ENCODE peak calls at places on chromosomes 4 and X, in nine cellular contexts. L is K562, Y is spleen, I is stomach, Q is HL-60, H is suprapubic skin, C is transverse colon, N is upper lobe of left lung, O is breast epithelium. K is an unnamed sample.

GRCh38 chr4:128854433-128854832 is 44.9 kb downstream of the JADE1 start:
- DNase-seq in L (no peak), Y (no peak), I (no peak), Q (peak), H (no peak), C (no peak), N (no peak), O (no peak), K (no peak)

GRCh38 chr4:83328486-83328885 is 6.2 kb downstream of the HPSE start:
- DNase-seq in L (peak), Y (no peak), I (no peak), Q (peak), H (no peak), C (no peak), N (no peak), O (no peak), K (no peak)

GRCh38 chr4:145069361-145069760 is 28.6 kb downstream of the ANAPC10 start:
- DNase-seq in L (no peak), Y (no peak), I (no peak), Q (no peak), H (no peak), C (no peak), N (no peak), O (no peak), K (no peak)

GRCh38 chr4:61773655-61774245 is 573.6 kb downstream of the ADGRL3 start:
- DNase-seq in L (no peak), Y (no peak), I (no peak), Q (no peak), H (no peak), C (no peak), N (no peak), O (no peak), K (no peak)

GRCh38 chr4:143351149-143351691 is 14.5 kb downstream of the GAB1 start:
- DNase-seq in L (no peak), Y (no peak), I (no peak), Q (no peak), H (no peak), C (no peak), N (peak), O (no peak), K (no peak)

GRCh38 chr4:177293208-177294018 is 16.3 kb upstream of the NEIL3 start:
- DNase-seq in L (no peak), Y (no peak), I (no peak), Q (no peak), H (no peak), C (no peak), N (no peak), O (no peak), K (no peak)

GRCh38 chrX:9438950-9439494 is 25.8 kb upstream of the TBL1X start:
- DNase-seq in L (no peak), Y (no peak), I (no peak), Q (no peak), H (no peak), C (no peak), N (no peak), O (no peak), K (no peak)

GRCh38 chrX:45715787-45716186 is 515.1 kb upstream of the DIPK2B start:
- DNase-seq in L (no peak), Y (no peak), I (no peak), Q (no peak), H (no peak), C (no peak), N (no peak), O (no peak), K (no peak)

GRCh38 chr4:7462509-7462971 is 27.8 kb upstream of the PSAPL1 start:
- DNase-seq in L (no peak), Y (no peak), I (peak), Q (no peak), H (no peak), C (no peak), N (no peak), O (no peak), K (no peak)

GRCh38 chrX:19028560-19028959 is 44.6 kb upstream of the PHKA2 start:
- DNase-seq in L (no peak), Y (no peak), I (no peak), Q (no peak), H (no peak), C (no peak), N (no peak), O (no peak), K (no peak)

GRCh38 chr4:40552536-40552935 is 77.1 kb downstream of the RBM47 start:
- DNase-seq in L (no peak), Y (no peak), I (no peak), Q (no peak), H (no peak), C (no peak), N (no peak), O (peak), K (no peak)

GRCh38 chr4:147833254-147833653 is 101.4 kb downstream of the ARHGAP10 start:
- DNase-seq in L (no peak), Y (no peak), I (no peak), Q (no peak), H (no peak), C (no peak), N (no peak), O (no peak), K (no peak)

GRCh38 chr4:7523526-7523925 is 88.8 kb upstream of the PSAPL1 start:
- DNase-seq in L (no peak), Y (no peak), I (no peak), Q (no peak), H (no peak), C (no peak), N (peak), O (no peak), K (no peak)

GRCh38 chr4:8694226-8694625 is 101.7 kb downstream of the CPZ start:
- DNase-seq in L (no peak), Y (peak), I (peak), Q (no peak), H (peak), C (peak), N (no peak), O (no peak), K (no peak)

GRCh38 chr4:53781614-53782467 is 190.6 kb upstream of the LNX1 start:
- DNase-seq in L (no peak), Y (no peak), I (no peak), Q (no peak), H (no peak), C (no peak), N (no peak), O (no peak), K (no peak)

GRCh38 chrX:85499400-85499799 is 119.9 kb upstream of the POF1B start:
- DNase-seq in L (no peak), Y (no peak), I (no peak), Q (no peak), H (no peak), C (no peak), N (no peak), O (no peak), K (no peak)

GRCh38 chrX:133437356-133437755 is 22.1 kb upstream of the GPC4 start:
- DNase-seq in L (no peak), Y (no peak), I (no peak), Q (no peak), H (no peak), C (no peak), N (no peak), O (no peak), K (no peak)

GRCh38 chrX:38220024-38220935 is at the start of gene SRPX:
- DNase-seq in L (peak), Y (peak), I (peak), Q (peak), H (peak), C (peak), N (peak), O (no peak), K (peak)

GRCh38 chrX:105706041-105706440 is 116.3 kb upstream of the NRK start:
- DNase-seq in L (no peak), Y (no peak), I (no peak), Q (no peak), H (no peak), C (no peak), N (no peak), O (no peak), K (no peak)

GRCh38 chr4:186068581-186069402 is at the start of gene TLR3:
- DNase-seq in L (no peak), Y (no peak), I (no peak), Q (no peak), H (no peak), C (no peak), N (no peak), O (no peak), K (no peak)

GRCh38 chr4:176443117-176443516 is 123.4 kb downstream of the SPCS3 start:
- DNase-seq in L (no peak), Y (no peak), I (no peak), Q (no peak), H (no peak), C (no peak), N (no peak), O (no peak), K (no peak)

GRCh38 chr4:74822603-74823002 is 28.3 kb upstream of the BTC start:
- DNase-seq in L (no peak), Y (no peak), I (no peak), Q (no peak), H (no peak), C (no peak), N (no peak), O (no peak), K (no peak)

GRCh38 chr4:78665216-78665615 is 110.9 kb upstream of the BMP2K start:
- DNase-seq in L (peak), Y (no peak), I (no peak), Q (no peak), H (no peak), C (no peak), N (no peak), O (no peak), K (no peak)

GRCh38 chr4:150746156-150746555 is 164.2 kb downstream of the MAB21L2 start:
- DNase-seq in L (no peak), Y (no peak), I (no peak), Q (no peak), H (no peak), C (no peak), N (no peak), O (no peak), K (no peak)

GRCh38 chrX:109374276-109374960 is 107.5 kb downstream of the GUCY2F start:
- DNase-seq in L (no peak), Y (no peak), I (no peak), Q (no peak), H (no peak), C (no peak), N (no peak), O (no peak), K (no peak)

GRCh38 chrX:1205681-1206611 is 6.5 kb downstream of the CRLF2 start:
- DNase-seq in L (peak), Y (peak), I (no peak), Q (no peak), H (no peak), C (peak), N (no peak), O (no peak), K (peak)

GRCh38 chr4:107156443-107156842 is 120.3 kb upstream of the DKK2 start:
- DNase-seq in L (no peak), Y (no peak), I (no peak), Q (no peak), H (no peak), C (no peak), N (no peak), O (no peak), K (no peak)

GRCh38 chr4:125116431-125116830 is 198.3 kb upstream of the FAT4 start:
- DNase-seq in L (no peak), Y (no peak), I (no peak), Q (no peak), H (no peak), C (no peak), N (no peak), O (no peak), K (no peak)

GRCh38 chr4:103424853-103425252 is 226.7 kb upstream of the CENPE start:
- DNase-seq in L (no peak), Y (no peak), I (peak), Q (no peak), H (no peak), C (no peak), N (no peak), O (no peak), K (no peak)

GRCh38 chrX:74526786-74527185 is 87.6 kb downstream of the RLIM start:
- DNase-seq in L (no peak), Y (no peak), I (no peak), Q (no peak), H (no peak), C (no peak), N (no peak), O (no peak), K (no peak)

GRCh38 chr4:35500812-35501211 is 743.5 kb downstream of the ARAP2 start:
- DNase-seq in L (no peak), Y (no peak), I (no peak), Q (no peak), H (no peak), C (no peak), N (no peak), O (no peak), K (no peak)

GRCh38 chr4:20256381-20256881 is 4.7 kb downstream of the SLIT2 start:
- DNase-seq in L (no peak), Y (no peak), I (no peak), Q (no peak), H (no peak), C (no peak), N (no peak), O (no peak), K (no peak)

DNA sequence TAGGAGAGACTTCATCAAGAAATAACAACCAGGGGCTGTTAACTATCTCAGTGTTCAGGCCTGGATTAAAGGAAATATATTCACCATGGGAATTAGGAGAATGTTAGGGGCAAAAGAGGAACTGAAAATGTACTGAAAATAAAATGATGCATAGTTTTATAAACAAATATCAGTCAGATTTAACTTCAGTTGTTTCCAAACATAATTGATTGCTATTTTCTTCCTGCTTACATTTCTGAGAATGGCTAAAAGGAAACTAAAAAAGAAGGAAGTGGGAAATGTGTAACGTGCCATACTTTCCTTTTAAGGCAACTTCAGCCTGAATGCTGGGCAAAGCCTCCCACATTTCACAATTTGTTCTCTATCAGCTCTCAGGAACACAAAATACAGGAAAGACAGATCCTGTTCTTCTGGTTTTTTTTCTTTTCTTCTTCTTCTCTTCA is 178.1 kb downstream of the MAML3 start:
- DNase-seq in L (no peak), Y (no peak), I (no peak), Q (peak), H (no peak), C (no peak), N (no peak), O (peak), K (no peak)
- TF ChIP-seq POLR2AphosphoS5 in L (no peak), Y (no peak), I (peak), Q (no peak), H (no peak), C (peak), N (no peak), O (no peak), K (no peak)

DNA sequence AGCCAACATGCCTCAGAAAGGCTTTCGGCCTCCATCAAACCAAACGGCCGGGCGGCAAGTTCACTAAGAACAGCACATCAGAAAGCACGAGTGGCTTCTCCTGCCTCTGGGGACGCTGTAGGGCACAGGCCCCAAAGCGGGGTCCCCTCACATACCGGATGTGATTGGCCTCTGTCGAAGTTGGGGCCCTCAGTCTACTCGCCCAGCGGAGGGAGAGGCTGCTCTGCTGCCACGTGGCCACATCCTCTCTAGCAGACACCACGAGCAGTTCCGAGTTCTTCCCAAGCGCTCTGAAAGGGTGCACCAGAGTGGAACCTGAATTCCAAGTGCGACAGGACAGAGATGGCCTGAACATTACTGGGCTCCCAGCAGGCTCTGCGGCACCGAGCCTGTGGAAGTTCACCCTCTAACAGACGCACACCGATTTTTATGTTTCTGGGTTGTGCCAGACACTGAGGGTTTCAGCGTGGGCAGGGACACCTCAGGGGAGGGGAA is 21.1 kb downstream of the NOP14 start:
- DNase-seq in L (no peak), Y (peak), I (no peak), Q (no peak), H (no peak), C (peak), N (no peak), O (peak), K (no peak)
- TF ChIP-seq POLR2AphosphoS5 in L (no peak), Y (no peak), I (no peak), Q (no peak), H (no peak), C (no peak), N (no peak), O (no peak), K (no peak)

GRCh38 chrX:31128849-31129248 is 57.0 kb upstream of the FTHL17 start:
- DNase-seq in L (no peak), Y (no peak), I (no peak), Q (no peak), H (no peak), C (no peak), N (no peak), O (no peak), K (no peak)

GRCh38 chrX:31132803-31133202 is 61.0 kb upstream of the FTHL17 start:
- DNase-seq in L (no peak), Y (no peak), I (no peak), Q (no peak), H (no peak), C (no peak), N (no peak), O (no peak), K (no peak)

GRCh38 chrX:31127716-31128115 is 55.9 kb upstream of the FTHL17 start:
- DNase-seq in L (no peak), Y (no peak), I (no peak), Q (no peak), H (no peak), C (no peak), N (no peak), O (no peak), K (no peak)

GRCh38 chrX:31126205-31126604 is 54.4 kb upstream of the FTHL17 start:
- DNase-seq in L (no peak), Y (no peak), I (no peak), Q (no peak), H (no peak), C (no peak), N (no peak), O (no peak), K (no peak)

GRCh38 chrX:31130457-31131215 is 58.8 kb upstream of the FTHL17 start:
- DNase-seq in L (no peak), Y (no peak), I (no peak), Q (no peak), H (no peak), C (no peak), N (no peak), O (no peak), K (no peak)
- TF ChIP-seq POLR2AphosphoS5 in L (no peak), Y (no peak), I (no peak), Q (no peak), H (no peak), C (no peak), N (no peak), O (no peak), K (no peak)

GRCh38 chr4:159400782-159401712 is 298.2 kb downstream of the RAPGEF2 start:
- DNase-seq in L (no peak), Y (no peak), I (no peak), Q (peak), H (no peak), C (no peak), N (peak), O (no peak), K (no peak)
- TF ChIP-seq POLR2AphosphoS5 in L (no peak), Y (no peak), I (no peak), Q (no peak), H (no peak), C (no peak), N (no peak), O (no peak), K (no peak)

GRCh38 chr4:47531954-47532321 is 46.9 kb downstream of the ATP10D start:
- DNase-seq in L (no peak), Y (no peak), I (no peak), Q (no peak), H (no peak), C (no peak), N (no peak), O (peak), K (no peak)
- TF ChIP-seq POLR2AphosphoS5 in L (no peak), Y (no peak), I (no peak), Q (no peak), H (no peak), C (no peak), N (no peak), O (no peak), K (no peak)

GRCh38 chrX:73126240-73126639 is 46.9 kb upstream of the PABPC1L2A start:
- DNase-seq in L (no peak), Y (no peak), I (no peak), Q (no peak), H (no peak), C (peak), N (no peak), O (no peak), K (no peak)

GRCh38 chrX:73134741-73135140 is 55.4 kb upstream of the PABPC1L2A start:
- DNase-seq in L (no peak), Y (no peak), I (no peak), Q (no peak), H (no peak), C (no peak), N (no peak), O (no peak), K (no peak)

GRCh38 chrX:73127700-73128241 is 48.5 kb upstream of the PABPC1L2A start:
- DNase-seq in L (no peak), Y (peak), I (no peak), Q (no peak), H (no peak), C (no peak), N (peak), O (no peak), K (no peak)

GRCh38 chrX:73131877-73132276 is 52.6 kb upstream of the PABPC1L2A start:
- DNase-seq in L (no peak), Y (no peak), I (no peak), Q (no peak), H (no peak), C (no peak), N (no peak), O (no peak), K (no peak)

DNA sequence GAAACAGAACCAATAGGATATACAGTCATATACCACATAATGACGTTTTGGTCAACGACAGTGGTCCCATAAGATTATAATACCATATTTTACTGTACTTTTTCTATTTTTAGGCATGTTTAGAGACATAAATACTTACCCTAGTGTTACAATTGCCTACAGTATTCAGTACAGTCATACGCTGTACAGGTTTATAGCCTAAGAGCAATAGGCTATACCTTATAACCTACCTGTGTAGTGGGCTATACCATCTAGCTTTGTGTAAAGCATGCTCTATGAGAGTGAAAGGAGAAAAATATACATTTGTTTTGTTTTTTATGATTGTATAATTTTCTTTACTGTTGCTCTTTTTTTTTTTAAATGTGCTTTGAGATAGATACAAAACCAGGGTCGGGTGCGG is 52.0 kb upstream of the PABPC1L2A start:
- DNase-seq in L (no peak), Y (no peak), I (no peak), Q (no peak), H (no peak), C (no peak), N (no peak), O (no peak), K (no peak)
- TF ChIP-seq POLR2AphosphoS5 in L (no peak), Y (no peak), I (no peak), Q (no peak), H (no peak), C (no peak), N (no peak), O (no peak), K (no peak)

GRCh38 chrX:3713225-3713936 is at the start of gene PRKX:
- DNase-seq in L (peak), Y (peak), I (peak), Q (peak), H (no peak), C (peak), N (peak), O (no peak), K (peak)
- TF ChIP-seq POLR2AphosphoS5 in L (peak), Y (peak), I (no peak), Q (peak), H (no peak), C (no peak), N (peak), O (no peak), K (no peak)